ENCODE peak calls at places on chromosomes 12 and 14, in ten cellular contexts. One of them, this sample, is unnamed.

GRCh38 chr12:15662303-15662980 is 126.7 kb downstream of the EPS8 start:
- DNase-seq in lung: no peak
- DNase-seq in stimulated activated CD8-positive, alpha-beta memory T cell treated with anti-CD3 and anti-CD28 coated beads, Interleukin-4, amount 100 ng/mL, for 4 hours: no peak
- DNase-seq in brain pericyte: peak
- DNase-seq in cortex of kidney: no peak
- DNase-seq in right cardiac atrium: no peak
- DNase-seq in C1 segment of cervical spinal cord: no peak
- DNase-seq in AG09309: peak
- DNase-seq in astrocyte of the spinal cord: peak
- DNase-seq in Right ventricle myocardium superior: no peak
- DNase-seq in this sample: no peak

GRCh38 chr12:98373019-98373554 is 142.3 kb upstream of the TMPO start:
- DNase-seq in lung: no peak
- DNase-seq in right cardiac atrium: no peak
- DNase-seq in C1 segment of cervical spinal cord: no peak
- DNase-seq in Right ventricle myocardium superior: no peak
- DNase-seq in stimulated activated CD8-positive, alpha-beta memory T cell treated with anti-CD3 and anti-CD28 coated beads, Interleukin-4, amount 100 ng/mL, for 4 hours: no peak
- DNase-seq in brain pericyte: no peak
- DNase-seq in cortex of kidney: no peak
- DNase-seq in astrocyte of the spinal cord: peak
- DNase-seq in AG09309: peak
- DNase-seq in this sample: peak

GRCh38 chr14:30362369-30363218 is 196.4 kb upstream of the G2E3 start:
- DNase-seq in brain pericyte: no peak
- DNase-seq in cortex of kidney: no peak
- DNase-seq in C1 segment of cervical spinal cord: no peak
- DNase-seq in astrocyte of the spinal cord: no peak
- DNase-seq in stimulated activated CD8-positive, alpha-beta memory T cell treated with anti-CD3 and anti-CD28 coated beads, Interleukin-4, amount 100 ng/mL, for 4 hours: no peak
- DNase-seq in AG09309: no peak
- DNase-seq in Right ventricle myocardium superior: no peak
- DNase-seq in lung: no peak
- DNase-seq in right cardiac atrium: no peak
- DNase-seq in this sample: no peak

GRCh38 chr14:23577710-23578392 is 739 bp downstream of the JPH4 start:
- DNase-seq in right cardiac atrium: no peak
- DNase-seq in lung: no peak
- DNase-seq in Right ventricle myocardium superior: no peak
- DNase-seq in brain pericyte: no peak
- DNase-seq in stimulated activated CD8-positive, alpha-beta memory T cell treated with anti-CD3 and anti-CD28 coated beads, Interleukin-4, amount 100 ng/mL, for 4 hours: no peak
- DNase-seq in AG09309: no peak
- DNase-seq in astrocyte of the spinal cord: no peak
- DNase-seq in C1 segment of cervical spinal cord: no peak
- DNase-seq in cortex of kidney: no peak
- DNase-seq in this sample: no peak

GRCh38 chr14:45531022-45531421 is 278.0 kb upstream of the MIS18BP1 start:
- DNase-seq in Right ventricle myocardium superior: no peak
- DNase-seq in lung: no peak
- DNase-seq in C1 segment of cervical spinal cord: no peak
- DNase-seq in AG09309: no peak
- DNase-seq in cortex of kidney: no peak
- DNase-seq in right cardiac atrium: no peak
- DNase-seq in astrocyte of the spinal cord: no peak
- DNase-seq in brain pericyte: no peak
- DNase-seq in stimulated activated CD8-positive, alpha-beta memory T cell treated with anti-CD3 and anti-CD28 coated beads, Interleukin-4, amount 100 ng/mL, for 4 hours: no peak
- DNase-seq in this sample: no peak

GRCh38 chr14:90820958-90821357 is 4.7 kb upstream of the TTC7B start:
- DNase-seq in brain pericyte: no peak
- DNase-seq in right cardiac atrium: no peak
- DNase-seq in cortex of kidney: no peak
- DNase-seq in Right ventricle myocardium superior: no peak
- DNase-seq in AG09309: peak
- DNase-seq in astrocyte of the spinal cord: peak
- DNase-seq in C1 segment of cervical spinal cord: no peak
- DNase-seq in stimulated activated CD8-positive, alpha-beta memory T cell treated with anti-CD3 and anti-CD28 coated beads, Interleukin-4, amount 100 ng/mL, for 4 hours: peak
- DNase-seq in lung: no peak
- DNase-seq in this sample: no peak

GRCh38 chr14:29126361-29126760 is 359.8 kb downstream of the FOXG1 start:
- DNase-seq in astrocyte of the spinal cord: no peak
- DNase-seq in right cardiac atrium: no peak
- DNase-seq in Right ventricle myocardium superior: no peak
- DNase-seq in brain pericyte: no peak
- DNase-seq in cortex of kidney: no peak
- DNase-seq in stimulated activated CD8-positive, alpha-beta memory T cell treated with anti-CD3 and anti-CD28 coated beads, Interleukin-4, amount 100 ng/mL, for 4 hours: no peak
- DNase-seq in AG09309: no peak
- DNase-seq in C1 segment of cervical spinal cord: no peak
- DNase-seq in lung: no peak
- DNase-seq in this sample: no peak

GRCh38 chr14:38828183-38828877 is 274.7 kb downstream of the SEC23A start:
- DNase-seq in AG09309: no peak
- DNase-seq in stimulated activated CD8-positive, alpha-beta memory T cell treated with anti-CD3 and anti-CD28 coated beads, Interleukin-4, amount 100 ng/mL, for 4 hours: no peak
- DNase-seq in right cardiac atrium: no peak
- DNase-seq in Right ventricle myocardium superior: no peak
- DNase-seq in brain pericyte: no peak
- DNase-seq in C1 segment of cervical spinal cord: no peak
- DNase-seq in cortex of kidney: no peak
- DNase-seq in lung: no peak
- DNase-seq in astrocyte of the spinal cord: no peak
- DNase-seq in this sample: no peak

GRCh38 chr12:124380793-124381453 is 86.0 kb downstream of the RFLNA start:
- DNase-seq in stimulated activated CD8-positive, alpha-beta memory T cell treated with anti-CD3 and anti-CD28 coated beads, Interleukin-4, amount 100 ng/mL, for 4 hours: no peak
- DNase-seq in AG09309: no peak
- DNase-seq in brain pericyte: no peak
- DNase-seq in Right ventricle myocardium superior: no peak
- DNase-seq in cortex of kidney: no peak
- DNase-seq in lung: no peak
- DNase-seq in astrocyte of the spinal cord: no peak
- DNase-seq in C1 segment of cervical spinal cord: no peak
- DNase-seq in right cardiac atrium: no peak
- DNase-seq in this sample: no peak

GRCh38 chr12:39619660-39620433 is at the start of gene ABCD2:
- DNase-seq in cortex of kidney: no peak
- DNase-seq in brain pericyte: peak
- DNase-seq in Right ventricle myocardium superior: peak
- DNase-seq in AG09309: peak
- DNase-seq in right cardiac atrium: peak
- DNase-seq in stimulated activated CD8-positive, alpha-beta memory T cell treated with anti-CD3 and anti-CD28 coated beads, Interleukin-4, amount 100 ng/mL, for 4 hours: peak
- DNase-seq in lung: no peak
- DNase-seq in astrocyte of the spinal cord: peak
- DNase-seq in C1 segment of cervical spinal cord: peak
- DNase-seq in this sample: peak